ENCODE peak calls at places on chromosome 22, in four cellular contexts. N is suprapubic skin, D is hepatocyte, B is lung. Z is an unnamed sample.
A peak's percentile ranks its signal among the peaks of the same experiment; 100 is the strongest.

GRCh38 chr22:30247974-30248373 is 1.4 kb upstream of the LIF start:
- DNase-seq in B (no peak), D (no peak), N (no peak), Z (no peak)

GRCh38 chr22:38230108-38230825 is 28.5 kb downstream of the MAFF start:
- DNase-seq in N (no peak), B (no peak), D (peak; percentile 75), Z (no peak)

GRCh38 chr22:37260939-37261338 is 16.9 kb upstream of the RAC2 start:
- DNase-seq in D (peak; percentile 79), N (no peak), B (peak; percentile 66), Z (peak; percentile 37)

GRCh38 chr22:49784630-49784971 is 43.1 kb downstream of the BRD1 start:
- DNase-seq in N (no peak), D (no peak), B (no peak), Z (no peak)

GRCh38 chr22:31629741-31630184 is 32.3 kb downstream of the PISD start:
- DNase-seq in N (no peak), D (no peak), B (no peak), Z (no peak)

GRCh38 chr22:37278261-37278660 is 4.0 kb upstream of the CYTH4 start:
- DNase-seq in D (no peak), N (no peak), B (no peak), Z (no peak)

GRCh38 chr22:46046299-46046685 is 69.3 kb upstream of the WNT7B start:
- DNase-seq in B (no peak), D (no peak), N (peak; percentile 79), Z (no peak)

GRCh38 chr22:45818130-45819085 is 146.8 kb downstream of the ATXN10 start:
- DNase-seq in D (peak; percentile 29), B (peak; percentile 45), N (no peak), Z (no peak)

GRCh38 chr22:46063861-46064235 is 86.5 kb upstream of the PPARA start:
- DNase-seq in D (no peak), N (peak; percentile 74), B (no peak), Z (no peak)

GRCh38 chr22:30426395-30427353 is 1.1 kb downstream of the MTFP1 start:
- DNase-seq in D (peak; percentile 90), B (peak; percentile 91), N (peak; percentile 91), Z (peak; percentile 75)

GRCh38 chr22:37401861-37402506 is 25.3 kb downstream of the ELFN2 start:
- DNase-seq in N (no peak), B (no peak), D (no peak), Z (no peak)

GRCh38 chr22:49372111-49372529 is 455.6 kb downstream of the BRD1 start:
- DNase-seq in N (peak; percentile 73), B (no peak), D (no peak), Z (no peak)

GRCh38 chr22:38401336-38402084 is 53.5 kb downstream of the KCNJ4 start:
- DNase-seq in D (no peak), B (no peak), N (no peak), Z (no peak)

GRCh38 chr22:22786301-22787115 is 101.1 kb upstream of the IGLL5 start:
- DNase-seq in B (no peak), N (no peak), D (peak; percentile 73), Z (no peak)

GRCh38 chr22:23245045-23245798 is 64.9 kb downstream of the BCR start:
- DNase-seq in B (no peak), N (no peak), D (peak; percentile 77), Z (peak; percentile 31)

GRCh38 chr22:48340191-48340590 is 1487.5 kb downstream of the BRD1 start:
- DNase-seq in N (no peak), D (no peak), B (no peak), Z (no peak)

GRCh38 chr22:42688241-42688913 is 32.3 kb downstream of the A4GALT start:
- DNase-seq in B (peak; percentile 81), D (peak; percentile 94), N (peak; percentile 94), Z (peak; percentile 77)

GRCh38 chr22:46055176-46055850 is 78.4 kb upstream of the WNT7B start:
- DNase-seq in N (peak; percentile 84), D (no peak), B (peak; percentile 40), Z (no peak)

DNA sequence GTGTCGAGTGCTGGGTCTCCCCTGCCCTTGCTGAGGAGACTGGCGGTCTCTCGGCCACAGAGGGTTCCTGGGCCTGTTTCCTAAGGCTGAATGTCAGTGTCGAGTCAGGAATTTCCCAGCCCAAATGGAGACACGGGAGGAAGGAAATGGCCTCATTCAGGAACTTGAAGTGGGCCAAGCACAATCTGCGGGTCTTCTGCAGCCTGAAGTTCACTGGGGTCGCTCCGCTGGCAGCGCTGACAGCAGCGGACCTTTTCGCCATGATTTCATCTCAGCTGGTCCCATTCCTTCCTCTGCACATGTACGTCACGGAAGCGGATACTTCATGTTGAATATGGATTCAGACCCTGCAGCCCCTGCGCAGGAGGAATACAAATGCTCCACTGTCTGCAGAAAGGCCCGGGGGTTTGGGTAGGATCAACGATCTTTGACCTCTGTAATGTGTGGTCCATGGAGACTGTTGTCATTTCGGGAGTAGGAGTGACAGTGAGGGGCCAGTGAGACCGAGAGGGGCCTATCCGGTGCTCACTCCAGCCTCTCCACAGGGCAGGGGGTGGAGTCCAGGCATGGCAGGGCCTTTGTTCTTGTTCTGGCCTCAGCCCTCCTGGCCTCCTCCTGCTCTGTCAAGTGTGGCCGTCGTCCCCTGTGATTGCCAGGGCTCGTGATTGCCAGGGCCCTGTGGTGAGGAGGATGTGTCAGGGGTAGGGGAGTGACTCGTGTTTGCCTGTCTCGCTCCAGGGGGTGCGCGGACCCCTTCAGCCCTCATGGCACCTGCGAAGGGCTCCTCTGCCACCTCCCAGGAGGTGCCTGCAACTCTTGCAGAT is 402.3 kb downstream of the TBC1D22A start:
- DNase-seq in D (no peak), N (peak; percentile 67), B (no peak), Z (no peak)
- H3K27ac ChIP-seq in D (no peak overlapping the region), N (no peak overlapping the region), B (no peak overlapping the region), Z (no peak overlapping the region)

GRCh38 chr22:39682994-39683393 is 112.4 kb downstream of the CACNA1I start:
- DNase-seq in B (no peak), N (no peak), D (no peak), Z (no peak)

GRCh38 chr22:39678862-39679490 is 108.4 kb downstream of the CACNA1I start:
- DNase-seq in D (no peak), N (no peak), B (no peak), Z (no peak)

GRCh38 chr22:39679652-39680051 is 109.1 kb downstream of the CACNA1I start:
- DNase-seq in B (no peak), N (no peak), D (no peak), Z (no peak)

GRCh38 chr22:39681038-39681861 is 110.7 kb downstream of the CACNA1I start:
- DNase-seq in B (no peak), N (no peak), D (no peak), Z (no peak)

GRCh38 chr22:39680486-39680885 is 109.9 kb downstream of the CACNA1I start:
- DNase-seq in D (no peak), B (no peak), N (no peak), Z (no peak)
- TF ChIP-seq CTCF in D (no peak), B (no peak), N (no peak), Z (no peak)

GRCh38 chr22:27788889-27789288 is 12.7 kb downstream of the MN1 start:
- DNase-seq in D (no peak), B (no peak), N (no peak), Z (no peak)

GRCh38 chr22:27791494-27792241 is 9.9 kb downstream of the MN1 start:
- DNase-seq in N (no peak), B (no peak), D (no peak), Z (no peak)

GRCh38 chr22:27794244-27794643 is 7.3 kb downstream of the MN1 start:
- DNase-seq in D (no peak), N (no peak), B (no peak), Z (no peak)

GRCh38 chr22:27792452-27793165 is 8.9 kb downstream of the MN1 start:
- DNase-seq in N (no peak), B (no peak), D (no peak), Z (no peak)

DNA sequence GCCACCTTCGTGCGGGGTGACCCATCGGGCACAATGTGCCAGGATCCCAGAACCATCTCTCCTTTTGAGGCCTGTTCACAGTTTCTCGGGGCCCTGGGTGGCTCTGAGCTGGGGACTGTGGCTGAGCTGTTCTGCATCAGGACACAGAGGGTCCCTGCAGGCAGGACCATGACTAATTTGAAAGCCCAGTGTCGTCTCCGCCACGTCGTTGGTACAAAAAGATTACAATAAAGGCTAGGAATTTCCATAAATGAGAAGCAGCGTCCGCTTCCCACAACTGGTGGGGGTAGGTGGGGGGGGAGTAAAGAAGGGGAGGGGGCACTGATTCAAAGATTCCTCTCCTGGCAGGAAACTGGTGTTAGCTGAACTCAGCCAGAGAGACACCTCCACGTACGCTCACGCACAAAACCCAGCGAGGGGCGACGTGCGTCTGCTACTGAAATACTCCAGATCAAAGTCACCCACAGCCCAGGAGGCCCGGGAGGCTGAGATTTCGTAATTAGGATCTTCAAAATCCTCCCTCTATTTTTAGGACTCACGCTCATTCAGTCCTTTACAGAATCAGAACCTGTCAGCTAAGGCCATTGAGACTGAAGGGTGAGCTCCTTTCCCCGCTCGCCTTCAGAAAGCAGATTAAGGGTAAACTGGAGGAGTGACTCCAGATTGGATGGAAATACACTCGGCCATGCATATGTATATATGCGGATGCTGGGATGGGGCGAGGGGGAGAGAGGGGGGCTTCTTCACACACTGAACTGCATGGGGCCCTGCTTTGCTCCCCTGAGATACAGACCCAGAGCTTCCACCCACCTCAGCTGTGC is 10.9 kb downstream of the MN1 start:
- DNase-seq in D (no peak), B (no peak), N (no peak), Z (no peak)
- H3K4me3 ChIP-seq in D (no peak overlapping the region), B (no peak overlapping the region), N (no peak overlapping the region), Z (no peak overlapping the region)

GRCh38 chr22:20084547-20085413 is 4.7 kb downstream of the DGCR8 start:
- DNase-seq in N (no peak), D (peak; percentile 47), B (no peak), Z (no peak)
- H3K27ac ChIP-seq in N (no peak overlapping the region), D (no peak overlapping the region), B (no peak overlapping the region), Z (no peak overlapping the region)

DNA sequence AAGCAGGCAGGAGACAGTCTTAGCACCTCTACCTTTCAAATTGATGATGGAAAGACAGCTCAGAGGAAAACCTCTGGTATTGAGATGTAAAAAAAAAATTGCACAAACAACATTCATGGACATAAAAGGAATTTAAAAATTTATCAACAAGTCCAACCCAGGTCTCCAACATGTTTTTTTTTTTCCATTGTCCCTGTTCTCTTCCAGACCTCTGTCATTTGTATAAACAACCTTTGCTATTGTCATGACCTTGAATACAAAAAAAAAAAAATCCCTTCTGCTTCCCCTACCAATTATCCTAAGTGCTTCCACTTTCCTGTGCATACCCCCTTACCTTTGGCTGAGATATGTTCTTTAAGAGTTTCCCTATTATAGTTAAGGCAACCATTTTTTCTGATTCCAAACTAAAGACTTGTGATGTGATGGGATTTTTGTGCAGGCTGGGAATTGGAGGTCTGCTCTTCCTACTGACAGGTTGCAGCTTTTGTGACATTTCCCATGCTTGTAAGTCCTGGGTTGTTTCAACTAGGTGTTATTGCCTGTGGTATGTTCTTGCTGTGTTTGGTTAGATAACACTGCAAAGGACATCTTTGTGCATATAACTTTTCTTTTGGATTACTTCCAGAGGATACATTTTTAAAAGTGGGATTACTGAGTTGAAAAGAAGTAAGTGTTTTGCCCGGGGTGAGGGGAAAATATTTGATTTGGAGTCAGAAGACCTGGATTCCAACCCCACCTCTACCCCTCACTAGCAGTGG is 67.1 kb downstream of the KIAA1671 start:
- DNase-seq in B (no peak), D (no peak), N (no peak), Z (no peak)
- TF ChIP-seq CTCF in B (no peak), D (no peak), N (no peak), Z (no peak)

Z was measured in brain microvascular endothelial cell.